ENCODE peak calls at places on chromosomes 4 and X, in six cellular contexts. N, I, H, T, U and K are unnamed samples.
A peak's percentile ranks its signal among the peaks of the same experiment; 100 is the strongest.

GRCh38 chr4:128527356-128527755 is 239.7 kb upstream of the PGRMC2 start:
- DNase-seq in N (no peak), I (no peak), H (no peak), T (no peak), U (no peak), K (no peak)

GRCh38 chr4:145881991-145882390 is 56.6 kb downstream of the ZNF827 start:
- DNase-seq in N (no peak), I (no peak), H (no peak), T (no peak), U (no peak), K (no peak)

GRCh38 chr4:154738426-154738825 is 5.4 kb upstream of the LRAT start:
- DNase-seq in N (no peak), I (no peak), H (no peak), T (no peak), U (no peak), K (no peak)

GRCh38 chr4:108693819-108694218 is 43.4 kb downstream of the OSTC start:
- DNase-seq in N (no peak), I (no peak), H (no peak), T (no peak), U (no peak), K (no peak)

GRCh38 chr4:150012851-150013360 is 65.3 kb upstream of the DCLK2 start:
- DNase-seq in N (no peak), I (no peak), H (no peak), T (no peak), U (no peak), K (no peak)

GRCh38 chrX:100410083-100410590 is at the start of gene PCDH19:
- DNase-seq in N (peak; percentile 52), I (peak; percentile 65), H (no peak), T (peak; percentile 38), U (no peak), K (peak; percentile 84)

GRCh38 chrX:13414006-13414647 is 94.3 kb upstream of the ATXN3L start:
- DNase-seq in N (no peak), I (no peak), H (no peak), T (no peak), U (no peak), K (no peak)

GRCh38 chrX:40543661-40544328 is 37.0 kb upstream of the ATP6AP2 start:
- DNase-seq in N (peak; percentile 16), I (no peak), H (peak; percentile 70), T (no peak), U (no peak), K (peak; percentile 76)

GRCh38 chr4:87973283-87974169 is 2.0 kb upstream of the SPP1 start:
- DNase-seq in N (peak; percentile 50), I (peak; percentile 51), H (peak; percentile 44), T (no peak), U (peak; percentile 60), K (peak; percentile 62)